ENCODE peak calls at places on chromosome 4, in four cellular contexts. One of them, this sample, is unnamed.

GRCh38 chr4:53306729-53307128 is 59.1 kb downstream of the SCFD2 start:
- DNase-seq in Panc1: no peak
- DNase-seq in HCT116: no peak
- DNase-seq in GM12878: no peak
- DNase-seq in this sample: peak

GRCh38 chr4:1323635-1324442 is 23.2 kb upstream of the UVSSA start:
- DNase-seq in Panc1: peak
- DNase-seq in HCT116: peak
- DNase-seq in GM12878: no peak
- DNase-seq in this sample: no peak

GRCh38 chr4:102281171-102281842 is 64.0 kb downstream of the SLC39A8 start:
- DNase-seq in Panc1: no peak
- DNase-seq in HCT116: no peak
- DNase-seq in GM12878: no peak
- DNase-seq in this sample: no peak

GRCh38 chr4:118917582-118917981 is 28.9 kb downstream of the SYNPO2 start:
- DNase-seq in Panc1: no peak
- DNase-seq in HCT116: no peak
- DNase-seq in GM12878: no peak
- DNase-seq in this sample: no peak

GRCh38 chr4:95524184-95524583 is 24.6 kb downstream of the UNC5C start:
- DNase-seq in Panc1: no peak
- DNase-seq in HCT116: no peak
- DNase-seq in GM12878: no peak
- DNase-seq in this sample: peak

GRCh38 chr4:34486964-34487363 is 1757.3 kb downstream of the ARAP2 start:
- DNase-seq in Panc1: no peak
- DNase-seq in HCT116: no peak
- DNase-seq in GM12878: no peak
- DNase-seq in this sample: no peak

GRCh38 chr4:86894465-86894864 is 2.2 kb upstream of the C4orf36 start:
- DNase-seq in Panc1: no peak
- DNase-seq in HCT116: no peak
- DNase-seq in GM12878: no peak
- DNase-seq in this sample: no peak

GRCh38 chr4:184856277-184856609 is 30.5 kb upstream of the ACSL1 start:
- DNase-seq in Panc1: no peak
- DNase-seq in HCT116: no peak
- DNase-seq in GM12878: no peak
- DNase-seq in this sample: no peak

GRCh38 chr4:138632856-138633255 is 382.7 kb upstream of the NOCT start:
- DNase-seq in Panc1: no peak
- DNase-seq in HCT116: no peak
- DNase-seq in GM12878: no peak
- DNase-seq in this sample: no peak

GRCh38 chr4:94947681-94948108 is 189.9 kb downstream of the BMPR1B start:
- DNase-seq in Panc1: no peak
- DNase-seq in HCT116: no peak
- DNase-seq in GM12878: no peak
- DNase-seq in this sample: no peak

GRCh38 chr4:183354213-183354612 is 32.0 kb upstream of the CLDN24 start:
- DNase-seq in Panc1: no peak
- DNase-seq in HCT116: no peak
- DNase-seq in GM12878: no peak
- DNase-seq in this sample: no peak

GRCh38 chr4:163558539-163559044 is 64.1 kb downstream of the TMA16 start:
- DNase-seq in Panc1: no peak
- DNase-seq in HCT116: no peak
- DNase-seq in GM12878: no peak
- DNase-seq in this sample: no peak

GRCh38 chr4:15003891-15004700 is 1.8 kb downstream of the CPEB2 start:
- DNase-seq in Panc1: no peak
- DNase-seq in HCT116: no peak
- DNase-seq in GM12878: no peak
- DNase-seq in this sample: peak

GRCh38 chr4:121943941-121944340 is 7.9 kb downstream of the TRPC3 start:
- DNase-seq in Panc1: no peak
- DNase-seq in HCT116: no peak
- DNase-seq in GM12878: no peak
- DNase-seq in this sample: peak

GRCh38 chr4:67762091-67762490 is 7.9 kb upstream of the GNRHR start:
- DNase-seq in Panc1: no peak
- DNase-seq in HCT116: no peak
- DNase-seq in GM12878: peak
- DNase-seq in this sample: no peak

GRCh38 chr4:84166486-84166885 is 332.6 kb downstream of the NKX6-1 start:
- DNase-seq in Panc1: no peak
- DNase-seq in HCT116: no peak
- DNase-seq in GM12878: no peak
- DNase-seq in this sample: no peak

GRCh38 chr4:181418491-181418890 is 824.7 kb upstream of the TENM3 start:
- DNase-seq in Panc1: no peak
- DNase-seq in HCT116: no peak
- DNase-seq in GM12878: no peak
- DNase-seq in this sample: no peak

GRCh38 chr4:14333616-14334015 is 668.7 kb upstream of the CPEB2 start:
- DNase-seq in Panc1: no peak
- DNase-seq in HCT116: no peak
- DNase-seq in GM12878: no peak
- DNase-seq in this sample: no peak

GRCh38 chr4:42653606-42654560 is 3.0 kb downstream of the ATP8A1 start:
- DNase-seq in Panc1: no peak
- DNase-seq in HCT116: no peak
- DNase-seq in GM12878: no peak
- DNase-seq in this sample: no peak

GRCh38 chr4:146643812-146644401 is 5.2 kb downstream of the POU4F2 start:
- DNase-seq in Panc1: no peak
- DNase-seq in HCT116: no peak
- DNase-seq in GM12878: no peak
- DNase-seq in this sample: no peak

GRCh38 chr4:70559216-70559830 is 32.7 kb upstream of the AMBN start:
- DNase-seq in Panc1: peak
- DNase-seq in HCT116: peak
- DNase-seq in GM12878: no peak
- DNase-seq in this sample: peak

GRCh38 chr4:185481390-185481789 is 9.9 kb upstream of the CCDC110 start:
- DNase-seq in Panc1: no peak
- DNase-seq in HCT116: no peak
- DNase-seq in GM12878: no peak
- DNase-seq in this sample: no peak

GRCh38 chr4:16875487-16875886 is 23.0 kb downstream of the LDB2 start:
- DNase-seq in Panc1: no peak
- DNase-seq in HCT116: no peak
- DNase-seq in GM12878: no peak
- DNase-seq in this sample: no peak

GRCh38 chr4:24778427-24779225 is 16.7 kb upstream of the SOD3 start:
- DNase-seq in Panc1: no peak
- DNase-seq in HCT116: no peak
- DNase-seq in GM12878: no peak
- DNase-seq in this sample: no peak

GRCh38 chr4:87270144-87270543 is 49.7 kb upstream of the KLHL8 start:
- DNase-seq in Panc1: no peak
- DNase-seq in HCT116: peak
- DNase-seq in GM12878: no peak
- DNase-seq in this sample: peak

GRCh38 chr4:54403700-54404453 is 174.8 kb downstream of the PDGFRA start:
- DNase-seq in Panc1: no peak
- DNase-seq in HCT116: no peak
- DNase-seq in GM12878: no peak
- DNase-seq in this sample: no peak
- TF ChIP-seq SIN3A in Panc1: no peak
- TF ChIP-seq SIN3A in HCT116: no peak
- TF ChIP-seq SIN3A in GM12878: no peak
- TF ChIP-seq SIN3A in this sample: no peak

GRCh38 chr4:5788144-5788543 is 77.1 kb downstream of the EVC start:
- DNase-seq in Panc1: no peak
- DNase-seq in HCT116: no peak
- DNase-seq in GM12878: no peak
- DNase-seq in this sample: no peak
- H3K4me3 ChIP-seq in Panc1: no peak
- H3K4me3 ChIP-seq in HCT116: no peak
- H3K4me3 ChIP-seq in GM12878: no peak
- H3K4me3 ChIP-seq in this sample: no peak

GRCh38 chr4:76856183-76856969 is 41.6 kb downstream of the SOWAHB start:
- DNase-seq in Panc1: no peak
- DNase-seq in HCT116: no peak
- DNase-seq in GM12878: no peak
- DNase-seq in this sample: no peak
- TF ChIP-seq REST in Panc1: no peak
- TF ChIP-seq REST in HCT116: no peak
- TF ChIP-seq REST in GM12878: no peak
- TF ChIP-seq REST in this sample: no peak

DNA sequence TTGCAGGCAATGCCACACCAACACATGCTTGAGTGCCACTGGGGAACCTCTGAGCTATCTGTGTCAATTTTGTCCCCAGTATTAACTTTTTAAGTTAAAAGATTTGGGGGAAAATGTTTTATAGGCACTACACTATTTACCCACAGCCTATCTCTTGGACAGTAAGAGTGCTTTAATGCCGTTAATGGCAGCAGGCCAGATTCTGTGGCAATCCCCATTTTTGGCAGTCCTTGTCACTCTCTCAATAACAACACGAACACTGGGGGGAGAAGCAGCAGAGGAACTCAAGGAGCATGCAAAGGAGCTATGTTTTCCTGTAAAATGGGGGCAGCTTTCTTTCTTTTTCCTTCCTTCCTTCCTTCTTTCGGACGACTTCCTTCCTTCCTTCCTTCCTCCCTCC is 168.6 kb downstream of the NSUN7 start:
- DNase-seq in Panc1: no peak
- DNase-seq in HCT116: no peak
- DNase-seq in GM12878: no peak
- DNase-seq in this sample: peak
- TF ChIP-seq SIN3A in Panc1: no peak
- TF ChIP-seq SIN3A in HCT116: no peak
- TF ChIP-seq SIN3A in GM12878: no peak
- TF ChIP-seq SIN3A in this sample: no peak

GRCh38 chr4:113788888-113789287 is 27.4 kb upstream of the CAMK2D start:
- DNase-seq in Panc1: no peak
- DNase-seq in HCT116: no peak
- DNase-seq in GM12878: peak
- DNase-seq in this sample: no peak

GRCh38 chr4:113781439-113782040 is 20.0 kb upstream of the CAMK2D start:
- DNase-seq in Panc1: no peak
- DNase-seq in HCT116: no peak
- DNase-seq in GM12878: no peak
- DNase-seq in this sample: peak

GRCh38 chr4:113790478-113790877 is 28.9 kb upstream of the CAMK2D start:
- DNase-seq in Panc1: no peak
- DNase-seq in HCT116: no peak
- DNase-seq in GM12878: no peak
- DNase-seq in this sample: no peak

GRCh38 chr4:113783289-113783688 is 21.8 kb upstream of the CAMK2D start:
- DNase-seq in Panc1: no peak
- DNase-seq in HCT116: no peak
- DNase-seq in GM12878: no peak
- DNase-seq in this sample: no peak

GRCh38 chr4:113784497-113785254 is 23.1 kb upstream of the CAMK2D start:
- DNase-seq in Panc1: peak
- DNase-seq in HCT116: peak
- DNase-seq in GM12878: no peak
- DNase-seq in this sample: no peak
- H3K4me3 ChIP-seq in Panc1: no peak
- H3K4me3 ChIP-seq in HCT116: no peak
- H3K4me3 ChIP-seq in GM12878: no peak
- H3K4me3 ChIP-seq in this sample: no peak

GRCh38 chr4:2933566-2934076 is 29.6 kb downstream of the NOP14 start:
- DNase-seq in Panc1: no peak
- DNase-seq in HCT116: no peak
- DNase-seq in GM12878: no peak
- DNase-seq in this sample: no peak

GRCh38 chr4:2936773-2937145 is 26.4 kb downstream of the NOP14 start:
- DNase-seq in Panc1: no peak
- DNase-seq in HCT116: no peak
- DNase-seq in GM12878: peak
- DNase-seq in this sample: no peak

GRCh38 chr4:2935762-2936743 is 27.2 kb downstream of the NOP14 start:
- DNase-seq in Panc1: peak
- DNase-seq in HCT116: peak
- DNase-seq in GM12878: peak
- DNase-seq in this sample: no peak

GRCh38 chr4:2934077-2934812 is 29.0 kb downstream of the NOP14 start:
- DNase-seq in Panc1: no peak
- DNase-seq in HCT116: no peak
- DNase-seq in GM12878: no peak
- DNase-seq in this sample: no peak

DNA sequence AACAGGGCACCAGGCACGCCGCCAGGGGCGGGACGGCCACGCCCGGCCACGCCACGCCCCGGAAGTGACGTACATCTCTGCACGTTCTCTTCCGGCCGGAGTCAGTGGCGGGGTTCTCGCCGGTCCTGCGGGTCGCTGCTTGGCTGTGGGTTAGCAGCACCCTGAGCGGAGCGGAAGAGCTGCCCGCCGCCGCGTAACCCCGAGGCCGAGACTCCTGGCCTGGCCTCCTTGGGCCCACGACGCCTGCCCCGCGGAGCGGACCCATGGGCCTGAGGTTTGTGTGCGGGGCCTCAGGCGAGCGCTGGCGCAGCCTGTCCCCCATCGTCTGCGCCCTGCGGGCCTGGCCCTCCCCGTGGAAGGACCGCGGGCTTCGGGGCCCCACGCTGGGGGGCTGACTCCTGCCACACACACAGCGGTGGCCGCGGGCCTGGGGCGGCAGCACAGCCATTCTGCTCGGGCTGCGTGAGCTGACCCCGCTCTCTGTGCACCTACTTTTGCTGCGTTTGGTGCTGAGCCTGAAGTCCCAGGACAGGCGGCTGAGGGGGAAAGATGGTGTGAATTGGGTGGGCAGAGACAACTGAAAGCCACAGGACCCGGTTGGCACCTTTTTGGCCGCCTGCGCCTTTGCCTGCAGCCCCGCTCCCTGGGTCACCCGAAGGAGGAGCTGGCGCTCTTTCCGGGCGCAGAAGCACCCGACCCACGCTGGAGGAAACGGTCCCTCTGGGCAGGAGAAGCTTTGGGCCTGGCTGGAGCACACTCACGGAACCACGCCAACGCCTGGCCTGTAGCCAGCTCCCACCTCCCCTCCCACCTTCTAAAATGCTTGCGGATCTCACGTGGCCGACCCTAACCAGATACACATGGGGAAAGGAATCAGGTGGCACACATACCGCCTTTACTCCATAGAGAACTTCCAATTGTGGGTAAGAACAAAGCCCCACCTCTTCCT is 28.1 kb downstream of the NOP14 start:
- DNase-seq in Panc1: no peak
- DNase-seq in HCT116: peak
- DNase-seq in GM12878: peak
- DNase-seq in this sample: peak
- TF ChIP-seq REST in Panc1: no peak
- TF ChIP-seq REST in HCT116: no peak
- TF ChIP-seq REST in GM12878: no peak
- TF ChIP-seq REST in this sample: no peak

GRCh38 chr4:180372671-180373070 is 1870.5 kb upstream of the TENM3 start:
- DNase-seq in Panc1: no peak
- DNase-seq in HCT116: no peak
- DNase-seq in GM12878: no peak
- DNase-seq in this sample: no peak
- TF ChIP-seq SIN3A in Panc1: no peak
- TF ChIP-seq SIN3A in HCT116: no peak
- TF ChIP-seq SIN3A in GM12878: no peak
- TF ChIP-seq SIN3A in this sample: no peak

This sample was measured in SK-N-SH.